ENCODE peak calls at places on chromosomes 4 and X, in four cellular contexts. One of them, this sample, is unnamed.

GRCh38 chr4:78775278-78776030 is 696 bp upstream of the BMP2K start:
- DNase-seq in HepG2: peak; percentile 71
- DNase-seq in H1: peak; percentile 69
- DNase-seq in HCT116: peak; percentile 46
- DNase-seq in this sample: peak; percentile 89

GRCh38 chr4:52617467-52618017 is 41.6 kb downstream of the USP46 start:
- DNase-seq in HepG2: no peak
- DNase-seq in H1: no peak
- DNase-seq in HCT116: no peak
- DNase-seq in this sample: no peak

GRCh38 chr4:152679414-152680281 is at the start of gene TMEM154:
- DNase-seq in HepG2: no peak
- DNase-seq in H1: peak; percentile 25
- DNase-seq in HCT116: no peak
- DNase-seq in this sample: no peak

GRCh38 chr4:20378181-20378580 is 126.5 kb downstream of the SLIT2 start:
- DNase-seq in HepG2: no peak
- DNase-seq in H1: no peak
- DNase-seq in HCT116: no peak
- DNase-seq in this sample: no peak

GRCh38 chrX:40105016-40105790 is 7.4 kb upstream of the BCOR start:
- DNase-seq in HepG2: no peak
- DNase-seq in H1: no peak
- DNase-seq in HCT116: no peak
- DNase-seq in this sample: peak; percentile 62

GRCh38 chr4:20192754-20193521 is 58.8 kb upstream of the SLIT2 start:
- DNase-seq in HepG2: no peak
- DNase-seq in H1: no peak
- DNase-seq in HCT116: no peak
- DNase-seq in this sample: no peak

GRCh38 chr4:86496094-86497060 is 97.7 kb upstream of the PTPN13 start:
- DNase-seq in HepG2: no peak
- DNase-seq in H1: no peak
- DNase-seq in HCT116: peak; percentile 35
- DNase-seq in this sample: peak; percentile 61

GRCh38 chr4:181674315-181674714 is 568.9 kb upstream of the TENM3 start:
- DNase-seq in HepG2: no peak
- DNase-seq in H1: no peak
- DNase-seq in HCT116: no peak
- DNase-seq in this sample: no peak

GRCh38 chrX:103311401-103311785 is 603 bp upstream of the BEX2 start:
- DNase-seq in HepG2: no peak
- DNase-seq in H1: no peak
- DNase-seq in HCT116: no peak
- DNase-seq in this sample: no peak

GRCh38 chrX:63675716-63676115 is 109.3 kb downstream of the ARHGEF9 start:
- DNase-seq in HepG2: no peak
- DNase-seq in H1: no peak
- DNase-seq in HCT116: no peak
- DNase-seq in this sample: no peak

GRCh38 chr4:120691106-120691505 is 231.4 kb downstream of the PRDM5 start:
- DNase-seq in HepG2: no peak
- DNase-seq in H1: no peak
- DNase-seq in HCT116: no peak
- DNase-seq in this sample: no peak

GRCh38 chrX:150200820-150201287 is 162.3 kb upstream of the MAMLD1 start:
- DNase-seq in HepG2: peak; percentile 54
- DNase-seq in H1: no peak
- DNase-seq in HCT116: peak; percentile 80
- DNase-seq in this sample: peak; percentile 15

GRCh38 chr4:44638091-44638490 is 13.3 kb downstream of the YIPF7 start:
- DNase-seq in HepG2: no peak
- DNase-seq in H1: no peak
- DNase-seq in HCT116: no peak
- DNase-seq in this sample: no peak

GRCh38 chrX:1427756-1428155 is 25.0 kb downstream of the ASMTL start:
- DNase-seq in HepG2: no peak
- DNase-seq in H1: no peak
- DNase-seq in HCT116: no peak
- DNase-seq in this sample: no peak

GRCh38 chr4:101699441-101700117 is 91.0 kb upstream of the BANK1 start:
- DNase-seq in HepG2: no peak
- DNase-seq in H1: no peak
- DNase-seq in HCT116: no peak
- DNase-seq in this sample: no peak

GRCh38 chrX:115018944-115019343 is 1.5 kb upstream of the IL13RA2 start:
- DNase-seq in HepG2: no peak
- DNase-seq in H1: no peak
- DNase-seq in HCT116: no peak
- DNase-seq in this sample: no peak

GRCh38 chr4:113901994-113902787 is 77.3 kb downstream of the ARSJ start:
- DNase-seq in HepG2: peak; percentile 34
- DNase-seq in H1: no peak
- DNase-seq in HCT116: no peak
- DNase-seq in this sample: no peak

GRCh38 chr4:140837742-140838141 is 81.6 kb upstream of the TBC1D9 start:
- DNase-seq in HepG2: no peak
- DNase-seq in H1: no peak
- DNase-seq in HCT116: no peak
- DNase-seq in this sample: no peak

GRCh38 chr4:118381902-118382301 is 29.1 kb upstream of the PRSS12 start:
- DNase-seq in HepG2: no peak
- DNase-seq in H1: no peak
- DNase-seq in HCT116: no peak
- DNase-seq in this sample: no peak

GRCh38 chr4:154779362-154779947 is 1.6 kb upstream of the RBM46 start:
- DNase-seq in HepG2: peak; percentile 23
- DNase-seq in H1: no peak
- DNase-seq in HCT116: peak; percentile 35
- DNase-seq in this sample: no peak

DNA sequence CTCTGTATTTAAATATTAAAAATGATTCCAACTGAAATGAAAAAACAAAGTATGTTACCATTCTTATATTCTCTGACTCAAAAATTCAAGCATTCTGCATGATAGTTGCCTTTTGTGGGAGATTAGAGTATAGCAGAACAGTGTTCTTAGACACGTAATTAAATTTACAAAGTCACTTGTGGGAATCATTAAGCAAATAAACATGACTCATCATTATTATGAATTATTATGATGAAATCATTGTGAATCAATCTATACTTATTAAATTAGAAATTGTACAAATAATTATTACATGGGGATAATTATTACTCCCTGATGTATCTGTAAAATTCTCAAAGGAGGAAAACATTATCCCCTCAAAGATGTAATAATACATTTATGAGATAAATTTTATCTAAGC is 358.9 kb upstream of the FSTL5 start:
- DNase-seq in HepG2: no peak
- DNase-seq in H1: no peak
- DNase-seq in HCT116: no peak
- DNase-seq in this sample: no peak
- TF ChIP-seq SRF in HepG2: no peak
- TF ChIP-seq SRF in H1: no peak
- TF ChIP-seq SRF in HCT116: no peak
- TF ChIP-seq SRF in this sample: no peak

DNA sequence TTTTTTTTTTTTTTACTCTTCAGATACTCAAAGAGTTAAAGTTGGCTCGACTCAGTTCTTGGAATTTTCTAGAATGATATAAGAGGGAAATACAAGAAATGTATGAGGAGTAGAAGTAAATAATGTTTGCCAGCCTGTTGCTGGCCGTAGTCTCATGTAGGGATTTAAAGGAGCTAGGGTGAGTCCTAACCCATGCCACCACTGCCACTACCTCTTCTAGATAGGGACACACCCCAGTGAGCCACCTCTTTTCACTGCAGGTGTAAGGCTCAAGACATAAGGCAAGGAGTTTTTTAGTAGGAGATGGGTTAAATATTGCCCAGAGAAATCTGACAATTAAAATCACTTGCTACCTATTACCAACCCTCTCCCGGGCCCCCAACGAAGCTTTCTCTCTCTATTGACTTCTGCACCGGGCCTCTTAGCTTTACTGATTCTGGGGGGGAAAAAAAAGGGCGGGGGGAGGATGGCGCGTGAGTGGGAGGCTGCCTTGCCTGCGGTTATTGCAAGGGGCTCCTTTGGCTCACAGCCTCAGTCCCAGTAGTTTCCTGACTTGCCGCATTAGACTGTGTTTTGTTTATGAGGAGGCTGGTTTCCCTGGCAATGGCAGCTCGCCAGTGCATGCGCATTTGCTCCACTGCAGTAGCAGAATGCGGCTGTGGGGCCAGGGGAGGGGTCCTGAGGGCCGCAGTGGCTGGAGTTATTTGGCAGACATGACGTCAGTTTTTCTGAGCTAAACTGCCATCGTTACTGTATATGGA is 3.0 kb downstream of the LINC00632 start:
- DNase-seq in HepG2: no peak
- DNase-seq in H1: peak; percentile 17
- DNase-seq in HCT116: no peak
- DNase-seq in this sample: no peak
- TF ChIP-seq FOSL1 in HepG2: no peak
- TF ChIP-seq FOSL1 in H1: no peak
- TF ChIP-seq FOSL1 in HCT116: no peak
- TF ChIP-seq FOSL1 in this sample: no peak

DNA sequence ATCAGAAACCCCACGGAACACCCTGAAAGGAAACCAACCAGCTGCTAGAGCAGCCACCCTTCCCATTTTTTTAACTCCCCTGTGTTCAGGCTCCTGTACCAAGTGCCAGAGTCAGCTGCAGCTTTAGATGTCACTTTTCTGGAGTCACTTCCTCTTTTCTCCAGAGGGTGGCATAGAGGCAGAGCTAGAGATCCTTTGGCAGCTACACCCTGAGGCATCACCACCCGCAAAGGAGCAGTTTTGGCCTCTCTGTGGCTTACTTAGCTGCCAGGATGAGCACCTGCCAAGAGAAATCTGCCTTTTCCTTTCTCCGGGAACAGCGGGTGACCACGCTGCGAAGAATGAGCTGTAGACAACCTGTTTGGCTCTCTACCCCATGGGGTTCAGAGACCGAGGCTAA is 58.0 kb upstream of the CHRDL1 start:
- DNase-seq in HepG2: no peak
- DNase-seq in H1: no peak
- DNase-seq in HCT116: no peak
- DNase-seq in this sample: peak; percentile 6
- TF ChIP-seq SRF in HepG2: no peak
- TF ChIP-seq SRF in H1: no peak
- TF ChIP-seq SRF in HCT116: no peak
- TF ChIP-seq SRF in this sample: no peak

DNA sequence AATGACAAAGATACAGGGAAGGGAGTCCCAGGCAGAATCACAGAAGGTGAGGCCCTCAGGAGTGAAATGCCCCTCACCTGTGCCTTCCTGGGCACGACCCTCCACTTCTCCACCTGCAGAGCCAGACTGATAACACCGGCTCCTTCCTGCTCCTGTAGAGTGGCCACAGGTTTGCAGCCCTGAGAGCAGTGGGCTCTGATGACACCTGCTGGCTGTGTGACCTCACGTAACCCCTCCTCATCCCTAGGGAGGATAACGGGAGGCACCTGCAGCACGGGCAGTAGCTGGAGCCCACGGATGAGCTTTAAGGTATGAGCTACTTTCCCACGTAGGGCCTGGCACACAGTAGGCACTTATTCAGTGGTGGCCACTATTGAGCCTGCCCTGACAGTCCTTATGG is 25.5 kb upstream of the MAN2B2 start:
- DNase-seq in HepG2: no peak
- DNase-seq in H1: no peak
- DNase-seq in HCT116: no peak
- DNase-seq in this sample: no peak
- TF ChIP-seq FOSL1 in HepG2: no peak
- TF ChIP-seq FOSL1 in H1: no peak
- TF ChIP-seq FOSL1 in HCT116: no peak
- TF ChIP-seq FOSL1 in this sample: no peak

GRCh38 chrX:9622128-9622527 is 143.5 kb downstream of the GPR143 start:
- DNase-seq in HepG2: no peak
- DNase-seq in H1: no peak
- DNase-seq in HCT116: no peak
- DNase-seq in this sample: no peak

GRCh38 chrX:9626379-9626778 is 139.3 kb downstream of the GPR143 start:
- DNase-seq in HepG2: no peak
- DNase-seq in H1: no peak
- DNase-seq in HCT116: no peak
- DNase-seq in this sample: no peak

GRCh38 chrX:9628779-9629493 is 136.7 kb downstream of the GPR143 start:
- DNase-seq in HepG2: no peak
- DNase-seq in H1: no peak
- DNase-seq in HCT116: no peak
- DNase-seq in this sample: no peak

DNA sequence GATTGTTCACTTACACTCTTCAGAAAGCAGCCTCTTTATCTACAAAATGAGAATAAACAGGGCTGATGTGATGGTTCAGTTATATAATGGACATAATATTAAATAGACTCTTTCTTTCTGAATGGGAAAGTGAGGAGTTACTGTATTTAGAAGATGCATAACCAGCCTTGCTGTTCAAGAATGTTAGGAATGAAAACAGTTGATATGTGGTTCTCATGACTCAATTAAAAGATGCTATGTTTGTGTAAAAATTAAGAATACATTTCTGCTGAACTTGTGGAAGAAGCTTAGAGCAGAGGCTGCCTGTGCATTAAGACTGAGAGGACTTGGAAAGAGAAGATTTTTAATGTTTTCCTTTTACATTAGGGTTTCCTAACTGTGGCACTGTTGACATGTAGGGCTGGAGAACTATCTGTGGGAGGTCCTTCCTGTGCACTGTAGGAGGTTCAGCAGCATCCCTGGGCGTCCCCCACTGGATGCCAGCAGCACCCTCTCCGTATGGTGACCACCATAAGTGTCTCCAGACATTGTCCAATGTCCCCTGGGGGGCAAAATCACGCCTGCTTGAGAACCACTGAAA is 137.7 kb downstream of the GPR143 start:
- DNase-seq in HepG2: no peak
- DNase-seq in H1: no peak
- DNase-seq in HCT116: no peak
- DNase-seq in this sample: no peak
- TF ChIP-seq SRF in HepG2: no peak
- TF ChIP-seq SRF in H1: no peak
- TF ChIP-seq SRF in HCT116: no peak
- TF ChIP-seq SRF in this sample: no peak